ENCODE peak calls at places on chromosome 19, in nine cellular contexts. R is CD4-positive, CD25-positive, alpha-beta regulatory T cell; X is pancreas; B is left lung; D is aorta; G is right lobe of liver; U is upper lobe of left lung; Z is HCT116; V is heart right ventricle. E is an unnamed sample. For H3K36me3, the result is how much of the 10 kb centered on the place peaks cover.

GRCh38 chr19:41859213-41859617 is 840 bp upstream of the RPS19 start:
- ATAC-seq in B (peak), U (no peak), R (no peak), G (no peak), Z (peak), X (peak), V (no peak), D (no peak), E (no peak)

GRCh38 chr19:43620061-43621001 is 902 bp upstream of the ZNF428 start:
- ATAC-seq in Z (no peak), R (peak), B (no peak), U (no peak), V (peak), X (no peak), G (no peak), D (peak), E (no peak)

GRCh38 chr19:16795042-16795441 is 34.2 kb upstream of the SIN3B start:
- ATAC-seq in V (no peak), Z (no peak), U (no peak), R (no peak), G (no peak), B (no peak), X (no peak), D (no peak), E (no peak)

GRCh38 chr19:12603714-12604113 is 6.9 kb downstream of the ZNF490 start:
- ATAC-seq in B (no peak), D (no peak), R (peak), V (no peak), X (no peak), G (no peak), Z (no peak), U (no peak), E (no peak)

GRCh38 chr19:45305007-45305406 is 17.7 kb downstream of the CKM start:
- ATAC-seq in V (no peak), D (no peak), R (no peak), G (no peak), B (no peak), Z (no peak), U (no peak), X (no peak), E (no peak)

GRCh38 chr19:13839938-13840750 is 36.8 kb upstream of the NANOS3 start:
- ATAC-seq in D (peak), R (peak), U (peak), Z (peak), V (peak), X (no peak), G (peak), B (peak), E (peak)

GRCh38 chr19:6100284-6100915 is 9.9 kb downstream of the RFX2 start:
- ATAC-seq in V (peak), D (no peak), Z (no peak), B (peak), X (no peak), U (peak), R (peak), G (peak), E (no peak)

GRCh38 chr19:48461982-48462655 is 6.7 kb downstream of the KCNJ14 start:
- ATAC-seq in D (no peak), B (no peak), G (no peak), X (no peak), V (no peak), Z (peak), R (no peak), U (peak), E (no peak)

GRCh38 chr19:41398042-41398403 is 405 bp downstream of the BCKDHA start:
- ATAC-seq in U (no peak), X (no peak), D (no peak), V (no peak), Z (peak), G (no peak), B (no peak), R (no peak), E (no peak)

GRCh38 chr19:33267706-33268105 is 34.6 kb downstream of the CEBPA start:
- ATAC-seq in V (peak), X (no peak), U (peak), D (no peak), B (peak), G (peak), Z (no peak), R (no peak), E (no peak)

GRCh38 chr19:54492568-54492967 is 10.1 kb upstream of the LAIR2 start:
- ATAC-seq in G (no peak), D (no peak), U (peak), X (no peak), R (no peak), Z (no peak), B (no peak), V (no peak), E (no peak)

GRCh38 chr19:58466089-58466759 is 656 bp upstream of the ZNF324 start:
- ATAC-seq in B (peak), D (no peak), R (peak), U (peak), G (peak), X (peak), Z (peak), V (no peak), E (peak)

GRCh38 chr19:10424011-10424637 is 3.8 kb downstream of the PDE4A start:
- ATAC-seq in V (peak), X (peak), Z (peak), U (peak), R (peak), D (peak), B (peak), G (peak), E (peak)

GRCh38 chr19:46015080-46015960 is 7.5 kb downstream of the PGLYRP1 start:
- ATAC-seq in X (peak), U (peak), G (peak), D (peak), Z (peak), B (peak), V (peak), R (peak), E (peak)

GRCh38 chr19:13270514-13271105 is 120.4 kb downstream of the IER2 start:
- ATAC-seq in R (no peak), X (no peak), G (no peak), V (no peak), Z (no peak), U (no peak), B (no peak), D (no peak), E (no peak)

GRCh38 chr19:18666304-18666703 is 17.2 kb upstream of the CRTC1 start:
- ATAC-seq in D (no peak), B (no peak), X (no peak), U (no peak), R (no peak), Z (no peak), G (no peak), V (no peak), E (no peak)

GRCh38 chr19:10878253-10878652 is 6.9 kb downstream of the CARM1 start:
- ATAC-seq in G (no peak), Z (no peak), B (no peak), X (no peak), D (no peak), U (no peak), R (no peak), V (no peak), E (no peak)

GRCh38 chr19:33177417-33177976 is 16.6 kb upstream of the LRP3 start:
- ATAC-seq in U (no peak), X (peak), D (no peak), R (peak), V (no peak), B (peak), G (peak), Z (peak), E (no peak)

GRCh38 chr19:15431396-15432017 is 12.7 kb upstream of the AKAP8L start:
- ATAC-seq in D (no peak), X (no peak), Z (no peak), V (no peak), B (no peak), U (no peak), R (no peak), G (no peak), E (no peak)

GRCh38 chr19:14540741-14541525 is 11.5 kb downstream of the TECR start:
- ATAC-seq in Z (no peak), X (no peak), R (no peak), B (no peak), D (no peak), G (no peak), V (no peak), U (no peak), E (no peak)

GRCh38 chr19:2385053-2385721 is 25.1 kb downstream of the TMPRSS9 start:
- ATAC-seq in X (peak), G (peak), Z (peak), V (no peak), R (no peak), U (peak), D (no peak), B (peak), E (no peak)

GRCh38 chr19:42140125-42140754 is 8.0 kb upstream of the POU2F2 start:
- ATAC-seq in U (peak), D (peak), V (peak), G (peak), X (no peak), B (peak), R (no peak), Z (peak), E (no peak)

GRCh38 chr19:15631817-15632216 is 8.9 kb upstream of the CYP4F3 start:
- ATAC-seq in U (peak), R (no peak), V (no peak), D (no peak), X (no peak), B (peak), G (peak), Z (peak), E (no peak)

GRCh38 chr19:30158893-30159245 is 213.3 kb upstream of the ZNF536 start:
- ATAC-seq in G (no peak), V (no peak), D (no peak), X (no peak), U (no peak), Z (no peak), B (no peak), R (no peak), E (no peak)

GRCh38 chr19:31002852-31003251 is 346.4 kb downstream of the TSHZ3 start:
- ATAC-seq in X (no peak), U (no peak), V (no peak), D (no peak), B (no peak), G (no peak), R (no peak), Z (no peak), E (no peak)

GRCh38 chr19:32404939-32405430 is 585 bp upstream of the DPY19L3 start:
- ATAC-seq in B (peak), G (peak), R (peak), X (peak), Z (no peak), U (peak), D (peak), V (peak), E (peak)

GRCh38 chr19:49430678-49431329 is 5.6 kb downstream of the GFY start:
- ATAC-seq in Z (peak), U (peak), V (no peak), X (no peak), D (no peak), R (no peak), B (no peak), G (no peak), E (no peak)

GRCh38 chr19:53328967-53329366 is 4.6 kb upstream of the ZNF845 start:
- ATAC-seq in D (no peak), B (no peak), G (peak), X (no peak), R (no peak), V (peak), Z (no peak), U (peak), E (peak)

GRCh38 chr19:6457958-6458694 is 1.5 kb downstream of the SLC25A23 start:
- ATAC-seq in V (no peak), G (no peak), R (no peak), B (no peak), D (no peak), X (no peak), Z (no peak), U (no peak), E (no peak)

GRCh38 chr19:40245506-40246128 is 19.1 kb upstream of the CCNP start:
- ATAC-seq in V (no peak), D (no peak), G (peak), B (no peak), U (no peak), Z (no peak), R (no peak), X (no peak), E (peak)

GRCh38 chr19:29263305-29264080 is 50.5 kb upstream of the UQCRFS1 start:
- ATAC-seq in G (peak), B (peak), R (no peak), X (no peak), U (peak), V (no peak), D (no peak), Z (peak), E (no peak)

GRCh38 chr19:47075179-47075811 is 26.9 kb upstream of the TMEM160 start:
- ATAC-seq in R (no peak), V (no peak), G (no peak), U (peak), X (no peak), D (no peak), B (peak), Z (no peak), E (no peak)

GRCh38 chr19:47073574-47073973 is 25.1 kb upstream of the TMEM160 start:
- ATAC-seq in B (no peak), V (no peak), D (no peak), U (no peak), R (no peak), Z (no peak), X (no peak), G (no peak), E (no peak)

GRCh38 chr19:47072323-47072722 is 23.9 kb upstream of the TMEM160 start:
- ATAC-seq in U (no peak), B (no peak), D (no peak), R (no peak), G (no peak), Z (no peak), X (no peak), V (no peak), E (no peak)

GRCh38 chr19:47074621-47075020 is 26.2 kb upstream of the TMEM160 start:
- ATAC-seq in B (no peak), G (no peak), R (no peak), D (no peak), U (no peak), X (no peak), V (no peak), Z (no peak), E (no peak)

DNA sequence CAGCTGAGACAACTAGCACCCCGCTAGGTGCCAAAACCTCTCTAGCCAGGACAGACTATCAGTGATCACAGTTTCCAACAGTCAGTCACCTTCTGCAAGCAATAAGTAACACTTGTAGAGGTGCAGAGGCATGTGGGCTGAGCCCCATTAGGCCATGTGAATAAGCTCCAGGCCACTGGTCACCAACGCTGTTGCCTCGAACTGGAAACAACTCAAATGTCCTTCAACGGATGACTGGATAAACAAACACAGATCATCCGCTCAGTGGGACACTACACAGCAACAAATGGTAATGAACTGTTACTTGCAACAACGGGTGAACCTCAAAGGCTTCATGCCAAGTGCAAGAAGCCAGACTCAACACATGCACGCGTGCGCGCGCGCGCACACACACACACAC is 27.5 kb upstream of the TMEM160 start:
- ATAC-seq in Z (no peak), B (no peak), U (no peak), D (no peak), R (no peak), G (no peak), X (no peak), V (no peak), E (no peak)
- H3K36me3 ChIP-seq in Z (under half), B (half or more), U (half or more), D (under half), R (half or more), G (under half), X (under half), V (under half), E (half or more)

GRCh38 chr19:4952945-4953344 is 16.0 kb upstream of the KDM4B start:
- ATAC-seq in X (no peak), Z (no peak), U (no peak), B (no peak), R (no peak), V (no peak), G (no peak), D (no peak), E (no peak)

GRCh38 chr19:4957981-4958380 is 10.9 kb upstream of the KDM4B start:
- ATAC-seq in B (no peak), X (no peak), U (no peak), Z (no peak), D (no peak), R (no peak), V (no peak), G (no peak), E (no peak)

GRCh38 chr19:4951671-4952070 is 17.2 kb upstream of the KDM4B start:
- ATAC-seq in G (no peak), D (no peak), B (no peak), V (no peak), Z (no peak), U (no peak), X (no peak), R (no peak), E (no peak)

DNA sequence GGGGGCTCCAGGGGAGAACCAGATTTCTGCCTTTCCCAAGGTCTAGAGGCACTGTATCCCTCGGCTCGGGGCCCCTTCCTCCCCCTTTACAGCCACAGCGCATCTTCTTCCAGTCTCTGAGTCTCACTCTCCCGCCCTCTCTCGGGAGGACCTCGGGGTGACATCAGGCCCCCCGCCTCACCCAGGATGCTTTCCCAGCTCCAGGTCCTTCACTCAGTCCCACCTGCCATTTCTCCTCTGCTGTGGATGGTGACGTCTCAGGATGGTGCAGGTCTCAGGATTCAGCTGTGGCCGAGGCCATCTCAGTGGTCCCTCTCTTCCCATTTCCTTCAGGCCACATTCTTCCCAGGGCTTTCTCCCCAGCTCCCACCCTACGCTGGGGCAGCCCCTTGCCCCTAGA is 13.6 kb upstream of the KDM4B start:
- ATAC-seq in U (no peak), B (no peak), G (no peak), R (no peak), X (no peak), Z (no peak), V (no peak), D (no peak), E (no peak)
- H3K36me3 ChIP-seq in U (under half), B (under half), G (under half), R (under half), X (under half), Z (under half), V (under half), D (under half), E (under half)

GRCh38 chr19:8457209-8457608 is 12.4 kb downstream of the HNRNPM start:
- ATAC-seq in U (no peak), D (no peak), X (no peak), B (no peak), V (no peak), R (no peak), Z (no peak), G (no peak), E (no peak)

GRCh38 chr19:8454218-8454617 is 9.4 kb downstream of the HNRNPM start:
- ATAC-seq in Z (no peak), V (no peak), U (no peak), R (no peak), G (no peak), X (no peak), D (no peak), B (no peak), E (no peak)

GRCh38 chr19:8453616-8454015 is 8.8 kb downstream of the HNRNPM start:
- ATAC-seq in D (no peak), V (no peak), B (no peak), X (no peak), G (no peak), U (no peak), Z (no peak), R (no peak), E (no peak)

GRCh38 chr19:8456064-8456463 is 11.3 kb downstream of the HNRNPM start:
- ATAC-seq in Z (peak), U (no peak), V (peak), D (no peak), X (no peak), R (no peak), B (no peak), G (no peak), E (no peak)

GRCh38 chr19:8455018-8455417 is 10.2 kb downstream of the HNRNPM start:
- ATAC-seq in V (no peak), D (no peak), B (no peak), X (no peak), U (no peak), R (no peak), Z (no peak), G (no peak), E (no peak)
- H3K36me3 ChIP-seq in V (under half), D (under half), B (under half), X (under half), U (under half), R (half or more), Z (under half), G (under half), E (under half)

GRCh38 chr19:34766386-34766785 is 6.6 kb downstream of the ZNF599 start:
- ATAC-seq in X (no peak), D (no peak), U (no peak), Z (no peak), B (no peak), R (no peak), V (no peak), G (no peak), E (no peak)

GRCh38 chr19:34773555-34773864 is 495 bp upstream of the ZNF599 start:
- ATAC-seq in U (no peak), Z (no peak), X (no peak), G (no peak), V (no peak), B (no peak), R (no peak), D (no peak), E (no peak)

GRCh38 chr19:34772697-34773554 is at the start of gene ZNF599:
- ATAC-seq in U (peak), G (peak), R (peak), D (peak), B (peak), X (peak), V (peak), Z (peak), E (peak)

DNA sequence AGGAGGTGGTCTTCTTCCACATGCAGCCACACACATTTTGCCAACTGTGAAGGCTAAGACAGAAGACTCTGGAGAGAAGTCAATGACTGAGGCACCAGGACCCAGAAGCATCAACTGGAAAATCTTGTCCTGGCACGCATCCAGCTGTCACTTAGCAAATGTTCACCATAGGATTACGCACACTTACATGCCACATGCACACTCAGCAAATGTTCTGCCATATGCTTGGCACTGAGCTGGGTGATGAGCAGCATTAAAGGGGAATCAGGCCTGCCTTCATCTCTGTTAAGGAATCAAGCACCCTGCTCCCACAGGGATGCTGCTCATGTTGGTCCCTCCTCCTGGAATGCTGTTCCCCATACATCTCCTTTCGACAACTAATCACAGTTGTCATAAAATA is 5.0 kb downstream of the ZNF599 start:
- ATAC-seq in U (no peak), R (no peak), D (no peak), B (no peak), X (no peak), V (no peak), Z (no peak), G (no peak), E (no peak)
- H3K36me3 ChIP-seq in U (half or more), R (under half), D (under half), B (half or more), X (under half), V (half or more), Z (under half), G (under half), E (half or more)

GRCh38 chr19:55545913-55546495 is 661 bp upstream of the SBK3 start:
- ATAC-seq in X (no peak), R (no peak), V (peak), Z (no peak), D (no peak), G (peak), B (no peak), U (no peak), E (no peak)
- H3K36me3 ChIP-seq in X (under half), R (under half), V (under half), Z (under half), D (under half), G (under half), B (under half), U (under half), E (under half)

E was measured in gastroesophageal sphincter.